ENCODE peak calls at places on chromosomes 3 and 15, in five cellular contexts. Z, A, U, G and X are unnamed samples.

GRCh38 chr3:131630117-131630516 is 127.3 kb upstream of the MRPL3 start:
- DNase-seq in G (no peak), Z (no peak), U (no peak), A (no peak), X (no peak)

GRCh38 chr3:78919021-78919755 is 848.6 kb downstream of the ROBO1 start:
- DNase-seq in Z (peak; percentile 72), U (peak; percentile 18), G (no peak), A (no peak), X (no peak)

GRCh38 chr3:45689787-45690145 is 570 bp downstream of the SACM1L start:
- DNase-seq in Z (no peak), A (no peak), G (no peak), U (no peak), X (no peak)

GRCh38 chr3:149784064-149784704 is 8.2 kb downstream of the ANKUB1 start:
- DNase-seq in G (no peak), U (no peak), Z (peak; percentile 52), A (no peak), X (no peak)

GRCh38 chr15:72153269-72153668 is 35.1 kb downstream of the SENP8 start:
- DNase-seq in Z (no peak), A (no peak), G (no peak), U (no peak), X (no peak)

GRCh38 chr3:38468811-38469210 is 15.1 kb downstream of the ACVR2B start:
- DNase-seq in U (no peak), A (no peak), G (no peak), Z (no peak), X (no peak)

GRCh38 chr3:168330983-168331382 is 235.3 kb upstream of the GOLIM4 start:
- DNase-seq in A (no peak), G (no peak), U (no peak), Z (no peak), X (no peak)

GRCh38 chr3:42711491-42712343 is 9.1 kb upstream of the HHATL start:
- DNase-seq in Z (peak; percentile 5), G (no peak), A (no peak), U (no peak), X (no peak)

GRCh38 chr3:14200841-14201240 is 22.2 kb downstream of the LSM3 start:
- DNase-seq in Z (no peak), U (no peak), A (no peak), G (no peak), X (no peak)

GRCh38 chr3:177610677-177611654 is 413.7 kb upstream of the TBL1XR1 start:
- DNase-seq in A (no peak), U (no peak), G (no peak), Z (no peak), X (no peak)

GRCh38 chr15:101147181-101147580 is 104.7 kb downstream of the CHSY1 start:
- DNase-seq in A (no peak), U (no peak), Z (no peak), G (no peak), X (no peak)

GRCh38 chr15:66293419-66294156 is at the start of gene DIS3L:
- DNase-seq in Z (peak; percentile 46), A (peak; percentile 69), G (peak; percentile 75), U (peak; percentile 26), X (peak; percentile 66)

GRCh38 chr15:64763462-64763861 is 11.9 kb downstream of the RBPMS2 start:
- DNase-seq in U (no peak), A (no peak), G (no peak), Z (no peak), X (no peak)

GRCh38 chr15:92377083-92377789 is 16.4 kb upstream of the ST8SIA2 start:
- DNase-seq in Z (peak; percentile 83), A (peak; percentile 35), G (no peak), U (peak; percentile 38), X (no peak)

GRCh38 chr3:121252676-121253075 is 293.1 kb downstream of the POLQ start:
- DNase-seq in G (no peak), A (no peak), U (no peak), Z (no peak), X (no peak)

GRCh38 chr3:143362115-143362992 is 242.8 kb downstream of the CHST2 start:
- DNase-seq in Z (no peak), G (no peak), U (no peak), A (no peak), X (no peak)

GRCh38 chr3:52512727-52513126 is 17.6 kb downstream of the STAB1 start:
- DNase-seq in G (no peak), Z (no peak), U (no peak), A (no peak), X (no peak)

GRCh38 chr15:49044002-49044401 is 2.2 kb downstream of the SECISBP2L start:
- DNase-seq in A (no peak), U (no peak), G (no peak), Z (no peak), X (no peak)